ENCODE peak calls at places on chromosomes 11 and 22, in four cellular contexts. J is cardiac fibroblast, X is Calu3, T is mesothelial cell of epicardium. A is an unnamed sample.

GRCh38 chr11:5922749-5923426 is 19.2 kb upstream of the OR56A3 start:
- DNase-seq in J (no peak), X (no peak), T (no peak), A (no peak)

GRCh38 chr22:32680277-32680676 is 121.2 kb upstream of the TIMP3 start:
- DNase-seq in J (no peak), X (no peak), T (no peak), A (no peak)

GRCh38 chr11:134501406-134502152 is 89.5 kb upstream of the B3GAT1 start:
- DNase-seq in J (no peak), X (no peak), T (no peak), A (no peak)

GRCh38 chr11:131290111-131290510 is 80.3 kb upstream of the NTM start:
- DNase-seq in J (no peak), X (no peak), T (no peak), A (no peak)

GRCh38 chr11:8327761-8328192 is 64.1 kb upstream of the LMO1 start:
- DNase-seq in J (no peak), X (no peak), T (no peak), A (no peak)

GRCh38 chr11:115290479-115291390 is 213.5 kb downstream of the CADM1 start:
- DNase-seq in J (no peak), X (no peak), T (no peak), A (no peak)

GRCh38 chr11:95398437-95399112 is 167.6 kb upstream of the SESN3 start:
- DNase-seq in J (peak; percentile 19), X (no peak), T (no peak), A (no peak)

GRCh38 chr11:85756401-85757200 is 54.3 kb downstream of the SYTL2 start:
- DNase-seq in J (no peak), X (no peak), T (no peak), A (no peak)

GRCh38 chr11:11011617-11012016 is 153.8 kb upstream of the ZBED5 start:
- DNase-seq in J (no peak), X (no peak), T (no peak), A (no peak)

GRCh38 chr22:23397008-23397617 is 183.0 kb downstream of the IGLL1 start:
- DNase-seq in J (no peak), X (no peak), T (no peak), A (no peak)

GRCh38 chr22:45999379-45999971 is 22.5 kb upstream of the WNT7B start:
- DNase-seq in J (no peak), X (no peak), T (no peak), A (no peak)

GRCh38 chr22:46002757-46003270 is 25.9 kb upstream of the WNT7B start:
- DNase-seq in J (no peak), X (no peak), T (no peak), A (no peak)

GRCh38 chr22:46001426-46002106 is 24.6 kb upstream of the WNT7B start:
- DNase-seq in J (no peak), X (no peak), T (no peak), A (no peak)

GRCh38 chr22:46000081-46001027 is 23.4 kb upstream of the WNT7B start:
- DNase-seq in J (no peak), X (no peak), T (no peak), A (no peak)

DNA sequence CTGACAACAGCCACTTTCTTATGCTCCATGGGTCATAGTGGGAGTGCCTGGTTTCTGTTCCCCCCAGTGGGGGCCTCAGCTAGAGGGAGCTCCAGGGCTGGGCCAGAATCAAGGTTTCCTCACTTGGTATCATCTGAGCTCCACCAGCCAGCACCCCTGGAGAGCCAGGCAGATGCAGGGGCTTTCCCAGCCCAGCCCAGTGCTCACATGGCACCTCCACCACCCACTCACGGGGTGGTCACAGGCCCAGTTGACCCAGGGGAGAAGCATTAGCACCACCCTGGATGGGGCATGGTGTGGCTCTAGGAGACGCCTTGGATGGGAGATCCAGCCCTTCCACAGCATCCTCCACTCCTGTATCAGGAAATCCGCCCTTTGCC is 24.1 kb upstream of the WNT7B start:
- DNase-seq in J (no peak), X (no peak), T (no peak), A (no peak)
- TF ChIP-seq CTCF in J (no peak), X (no peak), T (no peak), A (peak; percentile 35)

GRCh38 chr11:125594958-125595357 is 2.3 kb downstream of the STT3A start:
- DNase-seq in J (no peak), X (no peak), T (no peak), A (no peak)

GRCh38 chr11:125588505-125588904 is 4.1 kb upstream of the STT3A start:
- DNase-seq in J (no peak), X (no peak), T (no peak), A (no peak)

GRCh38 chr11:125591659-125592304 is 870 bp upstream of the STT3A start:
- DNase-seq in J (peak; percentile 51), X (peak; percentile 24), T (peak; percentile 70), A (no peak)

GRCh38 chr11:125593113-125593761 is 585 bp downstream of the STT3A start:
- DNase-seq in J (peak; percentile 50), X (no peak), T (no peak), A (no peak)

GRCh38 chr11:125592305-125593112 is at the start of gene STT3A:
- DNase-seq in J (peak; percentile 100), X (peak; percentile 94), T (peak; percentile 99), A (peak; percentile 99)
- TF ChIP-seq CTCF in J (no peak), X (no peak), T (no peak), A (no peak)

DNA sequence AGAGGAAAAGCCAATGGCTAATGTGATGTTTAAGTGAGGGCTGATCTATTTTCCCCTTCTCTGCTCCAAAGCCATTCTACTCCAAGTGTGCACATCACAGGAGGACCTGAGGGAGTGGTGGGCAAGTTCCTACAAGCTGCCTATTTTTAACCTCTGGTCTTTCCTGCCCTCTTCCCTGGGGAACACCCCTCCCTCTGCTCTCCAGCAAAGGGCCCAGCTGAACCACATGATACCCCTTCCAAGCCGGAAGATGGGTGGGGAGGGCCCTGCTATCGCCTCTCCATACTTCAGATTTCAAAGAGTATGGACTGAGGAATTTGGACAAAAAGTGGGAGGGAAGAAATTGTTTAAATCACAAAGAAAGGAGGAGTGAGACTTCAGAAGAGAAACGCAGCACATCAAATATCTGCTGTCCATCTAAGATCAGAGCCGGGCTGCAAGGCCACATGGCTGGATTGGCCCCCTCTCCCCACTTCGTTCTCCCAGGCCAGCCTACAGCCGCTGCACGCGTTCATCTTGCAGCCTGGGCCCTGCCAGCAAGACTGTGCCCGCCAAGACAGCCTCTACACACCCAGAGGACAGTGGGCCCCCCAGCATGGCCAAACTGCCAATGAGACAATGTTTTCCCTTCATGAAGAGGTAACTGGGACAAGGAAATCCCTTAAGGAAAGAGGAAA is 77.5 kb downstream of the MICAL3 start:
- DNase-seq in J (no peak), X (no peak), T (no peak), A (no peak)
- TF ChIP-seq CTCF in J (no peak), X (no peak), T (no peak), A (no peak)

GRCh38 chr11:21604564-21604963 is 588.3 kb upstream of the ANO5 start:
- DNase-seq in J (no peak), X (no peak), T (no peak), A (no peak)
- TF ChIP-seq CTCF in J (no peak), X (no peak), T (no peak), A (no peak)

DNA sequence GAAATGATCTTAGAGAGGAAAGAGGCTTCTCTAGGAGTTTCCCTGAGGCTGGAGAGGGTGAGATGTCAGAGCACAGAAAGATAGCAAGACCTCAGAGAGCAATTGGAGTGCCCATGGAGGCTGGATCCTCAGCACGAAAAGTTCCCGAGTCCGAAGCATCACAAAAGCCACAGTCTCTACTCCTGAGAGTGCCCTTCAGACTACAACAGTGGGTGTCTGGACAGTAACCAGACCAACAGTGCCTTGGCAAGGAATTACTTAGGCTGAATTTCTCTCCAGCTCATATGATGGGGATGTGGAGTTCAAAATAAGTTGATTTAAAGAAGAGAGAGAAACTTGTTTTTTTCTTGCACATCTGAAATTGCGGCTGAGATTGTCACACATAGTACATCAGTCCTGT is 31.9 kb upstream of the PSMA1 start:
- DNase-seq in J (no peak), X (no peak), T (no peak), A (no peak)
- TF ChIP-seq CTCF in J (no peak), X (no peak), T (no peak), A (no peak)

GRCh38 chr11:119728651-119729580 is at the start of gene NECTIN1:
- DNase-seq in J (peak; percentile 84), X (peak; percentile 84), T (peak; percentile 96), A (peak; percentile 96)

GRCh38 chr11:119726585-119727522 is 2.1 kb downstream of the NECTIN1 start:
- DNase-seq in J (no peak), X (no peak), T (no peak), A (no peak)

GRCh38 chr11:119726150-119726553 is 2.8 kb downstream of the NECTIN1 start:
- DNase-seq in J (no peak), X (no peak), T (no peak), A (no peak)

GRCh38 chr11:119728226-119728626 is 774 bp downstream of the NECTIN1 start:
- DNase-seq in J (peak; percentile 13), X (peak; percentile 13), T (peak; percentile 49), A (no peak)

GRCh38 chr11:119727523-119728081 is 1.4 kb downstream of the NECTIN1 start:
- DNase-seq in J (peak; percentile 10), X (peak; percentile 55), T (no peak), A (no peak)
- TF ChIP-seq CTCF in J (peak; percentile 9), X (no peak), T (no peak), A (peak; percentile 30)